ENCODE peak calls at places on chromosomes 6 and 20, in ten cellular contexts. G, Z, W, K, U, J, L, A, I and R are unnamed samples. For H3K9me3, the result is how much of the 10 kb centered on the place peaks cover.

GRCh38 chr6:169590376-169590939 is 111.4 kb downstream of the WDR27 start:
- DNase-seq in W (no peak), I (no peak), A (no peak), U (peak), Z (no peak), G (no peak), J (no peak), K (no peak), L (no peak), R (no peak)

GRCh38 chr6:112183271-112183671 is 71.1 kb downstream of the LAMA4 start:
- DNase-seq in L (no peak), J (no peak), Z (no peak), U (no peak), W (no peak), G (no peak), K (no peak), I (no peak), A (no peak), R (no peak)

GRCh38 chr20:60863548-60863947 is 388.5 kb upstream of the CDH4 start:
- DNase-seq in G (no peak), Z (no peak), W (no peak), I (no peak), K (no peak), L (no peak), J (no peak), U (no peak), A (no peak), R (no peak)

GRCh38 chr6:110814488-110815259 is 595 bp downstream of the CDK19 start:
- DNase-seq in I (peak), J (peak), K (peak), Z (peak), W (peak), G (peak), L (peak), U (peak), A (no peak), R (peak)

GRCh38 chr6:38714239-38715015 is 684 bp upstream of the DNAH8 start:
- DNase-seq in A (no peak), Z (no peak), J (no peak), L (no peak), W (no peak), I (no peak), G (no peak), K (no peak), U (no peak), R (no peak)

GRCh38 chr20:57428611-57429496 is 37.7 kb downstream of the RBM38 start:
- DNase-seq in U (no peak), Z (no peak), L (no peak), A (no peak), G (no peak), I (no peak), J (no peak), K (no peak), W (peak), R (no peak)

GRCh38 chr6:41815587-41815986 is 28.1 kb downstream of the TOMM6 start:
- DNase-seq in I (peak), K (no peak), Z (no peak), L (no peak), W (no peak), A (no peak), J (no peak), U (no peak), G (no peak), R (no peak)

GRCh38 chr6:94367316-94367715 is 948.0 kb upstream of the EPHA7 start:
- DNase-seq in A (no peak), G (no peak), U (no peak), J (no peak), W (no peak), Z (no peak), L (no peak), I (no peak), K (no peak), R (no peak)

GRCh38 chr20:24964518-24964838 is 15.4 kb downstream of the CST7 start:
- DNase-seq in L (no peak), A (no peak), I (no peak), G (no peak), K (no peak), Z (no peak), J (no peak), U (no peak), W (no peak), R (no peak)

GRCh38 chr6:134814076-134814709 is 135.7 kb downstream of the ALDH8A1 start:
- DNase-seq in G (no peak), I (peak), L (no peak), U (no peak), K (peak), J (no peak), Z (no peak), W (no peak), A (no peak), R (no peak)

GRCh38 chr6:11919771-11920440 is 92.2 kb upstream of the HIVEP1 start:
- DNase-seq in I (no peak), K (peak), U (no peak), W (no peak), G (no peak), A (no peak), L (no peak), Z (no peak), J (no peak), R (no peak)

GRCh38 chr6:166498661-166499349 is 87.7 kb downstream of the RAMACL start:
- DNase-seq in U (no peak), W (no peak), G (no peak), J (no peak), I (no peak), Z (no peak), L (no peak), K (no peak), A (no peak), R (no peak)

GRCh38 chr6:138724015-138724414 is 49.6 kb upstream of the CCDC28A start:
- DNase-seq in G (no peak), U (peak), K (no peak), A (no peak), I (no peak), Z (peak), L (no peak), W (peak), J (peak), R (no peak)

GRCh38 chr6:31713991-31714684 is 1.0 kb upstream of the LY6G6D start:
- DNase-seq in U (peak), A (no peak), I (no peak), L (no peak), W (no peak), K (no peak), Z (no peak), J (no peak), G (no peak), R (no peak)

GRCh38 chr20:48698507-48699267 is 129.1 kb downstream of the PREX1 start:
- DNase-seq in G (no peak), A (no peak), L (no peak), K (no peak), W (no peak), J (peak), Z (no peak), U (no peak), I (no peak), R (no peak)

GRCh38 chr6:158475344-158476302 is 84.3 kb upstream of the TMEM181 start:
- DNase-seq in U (peak), L (no peak), G (no peak), Z (no peak), W (no peak), K (peak), A (no peak), J (no peak), I (no peak), R (no peak)

GRCh38 chr20:24843443-24843715 is 105.7 kb upstream of the CST7 start:
- DNase-seq in U (no peak), A (no peak), Z (no peak), J (no peak), K (no peak), L (no peak), G (no peak), I (no peak), W (no peak), R (no peak)

GRCh38 chr6:40138273-40138720 is 204.0 kb upstream of the MOCS1 start:
- DNase-seq in Z (no peak), G (no peak), I (no peak), U (peak), J (no peak), K (no peak), W (no peak), A (no peak), L (no peak), R (no peak)

GRCh38 chr20:58714340-58714922 is 21.8 kb downstream of the NPEPL1 start:
- DNase-seq in I (no peak), J (no peak), G (no peak), A (no peak), K (no peak), U (peak), W (no peak), L (peak), Z (no peak), R (no peak)

GRCh38 chr6:5981274-5982026 is 25.3 kb downstream of the NRN1 start:
- DNase-seq in I (peak), W (no peak), A (no peak), J (no peak), K (peak), Z (no peak), G (no peak), U (no peak), L (no peak), R (no peak)

GRCh38 chr6:125597411-125598253 is 151.8 kb upstream of the HEY2 start:
- DNase-seq in A (no peak), J (no peak), L (no peak), Z (peak), I (no peak), G (no peak), K (peak), U (peak), W (peak), R (no peak)

GRCh38 chr6:150417899-150418824 is 49.4 kb downstream of the IYD start:
- DNase-seq in I (peak), U (peak), W (no peak), Z (no peak), L (no peak), G (peak), J (no peak), A (no peak), K (peak), R (no peak)

GRCh38 chr20:50810842-50811241 is 16.0 kb downstream of the BCAS4 start:
- DNase-seq in I (no peak), G (no peak), L (no peak), Z (no peak), A (no peak), K (no peak), U (no peak), J (no peak), W (no peak), R (no peak)

GRCh38 chr20:59955131-59955796 is 3.0 kb upstream of the CDH26 start:
- DNase-seq in A (no peak), U (no peak), J (no peak), G (no peak), I (no peak), W (no peak), Z (no peak), K (peak), L (no peak), R (no peak)

GRCh38 chr6:138944412-138944811 is 43.6 kb downstream of the REPS1 start:
- DNase-seq in A (no peak), J (no peak), W (no peak), K (peak), I (peak), L (no peak), G (peak), U (no peak), Z (no peak), R (no peak)

GRCh38 chr6:143673638-143674037 is 4.1 kb upstream of the PHACTR2 start:
- DNase-seq in G (no peak), J (no peak), A (no peak), Z (no peak), I (peak), W (peak), U (peak), K (peak), L (no peak), R (no peak)

GRCh38 chr20:58109126-58109880 is 119.2 kb downstream of the ANKRD60 start:
- DNase-seq in K (peak), J (no peak), U (no peak), A (no peak), W (no peak), G (no peak), I (peak), Z (no peak), L (peak), R (no peak)

GRCh38 chr6:35181933-35182612 is 31.7 kb upstream of the SCUBE3 start:
- DNase-seq in U (peak), Z (peak), G (no peak), I (peak), L (no peak), J (peak), W (peak), A (peak), K (peak), R (no peak)

GRCh38 chr20:9241232-9241692 is 172.4 kb downstream of the PLCB4 start:
- DNase-seq in J (no peak), K (peak), G (no peak), L (no peak), Z (no peak), W (no peak), I (peak), A (no peak), U (peak), R (no peak)

GRCh38 chr20:2331901-2332565 is 36.2 kb downstream of the TGM3 start:
- DNase-seq in L (no peak), G (no peak), Z (no peak), U (no peak), A (no peak), W (no peak), J (no peak), K (no peak), I (no peak), R (no peak)

GRCh38 chr20:35641743-35642142 is 23.0 kb downstream of the CPNE1 start:
- DNase-seq in J (no peak), I (no peak), G (no peak), K (no peak), U (no peak), W (no peak), Z (no peak), L (no peak), A (no peak), R (no peak)

GRCh38 chr6:3797231-3798200 is 46.0 kb upstream of the PXDC1 start:
- DNase-seq in A (no peak), W (no peak), L (no peak), I (peak), J (no peak), U (no peak), Z (no peak), K (peak), G (no peak), R (no peak)

GRCh38 chr6:41032830-41033229 is 6.2 kb downstream of the UNC5CL start:
- DNase-seq in U (no peak), I (no peak), J (no peak), Z (no peak), G (no peak), L (no peak), K (no peak), W (no peak), A (no peak), R (no peak)

GRCh38 chr6:139533573-139534471 is 159.4 kb upstream of the CITED2 start:
- DNase-seq in Z (no peak), L (no peak), G (no peak), J (no peak), W (peak), U (peak), I (no peak), K (peak), A (no peak), R (no peak)

GRCh38 chr20:62938105-62938888 is at the start of gene GID8:
- DNase-seq in K (peak), I (peak), W (peak), A (no peak), U (peak), Z (peak), L (no peak), J (no peak), G (peak), R (no peak)

GRCh38 chr20:44728835-44729342 is 13.7 kb downstream of the CCN5 start:
- DNase-seq in W (peak), K (peak), G (no peak), Z (peak), U (no peak), L (no peak), J (peak), I (peak), A (no peak), R (no peak)

GRCh38 chr6:139757766-139758655 is 383.6 kb upstream of the CITED2 start:
- DNase-seq in J (no peak), K (peak), U (no peak), L (no peak), G (no peak), Z (no peak), A (no peak), W (no peak), I (no peak), R (no peak)

GRCh38 chr6:166566026-166567011 is 20.2 kb downstream of the RAMACL start:
- DNase-seq in L (no peak), J (no peak), A (no peak), I (no peak), W (no peak), G (no peak), K (no peak), Z (no peak), U (no peak), R (no peak)

GRCh38 chr6:166739655-166740318 is 112.7 kb upstream of the RPS6KA2 start:
- DNase-seq in J (no peak), W (no peak), G (no peak), Z (no peak), L (no peak), K (no peak), U (no peak), I (peak), A (no peak), R (no peak)

GRCh38 chr6:133218831-133219230 is 22.3 kb upstream of the EYA4 start:
- DNase-seq in I (peak), G (no peak), L (no peak), W (no peak), Z (no peak), U (no peak), J (no peak), K (no peak), A (no peak), R (no peak)

DNA sequence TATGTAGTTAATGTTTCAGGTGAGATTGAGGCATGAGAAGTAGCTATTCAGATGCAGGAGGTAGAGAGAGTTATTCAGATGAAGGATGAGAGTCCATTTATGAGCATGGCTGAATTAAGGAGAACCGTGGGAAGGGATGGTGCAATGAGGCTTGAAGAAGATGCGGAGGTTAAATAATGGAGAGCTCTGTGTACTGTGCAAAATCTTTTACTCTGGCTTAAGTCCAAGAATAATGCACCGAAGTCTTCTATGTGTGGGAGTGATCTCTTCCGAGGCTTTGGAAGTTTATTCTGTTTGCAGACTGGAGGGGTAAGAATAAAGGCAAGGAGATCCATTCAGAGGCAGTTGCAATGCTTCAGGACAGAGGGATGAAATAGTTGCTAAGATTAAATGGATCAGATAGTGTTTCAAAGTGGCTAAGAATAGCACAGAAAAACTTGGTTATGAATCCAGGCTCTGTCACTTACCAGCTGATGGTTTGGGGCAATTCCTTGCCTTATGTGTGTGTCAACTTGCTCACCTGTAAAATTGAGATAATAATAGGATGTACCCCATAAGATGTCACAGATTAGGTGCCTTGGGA is 467.1 kb downstream of the HDGFL1 start:
- DNase-seq in L (no peak), K (no peak), I (no peak), A (no peak), W (no peak), Z (no peak), J (no peak), G (no peak), U (no peak), R (no peak)
- H3K9me3 ChIP-seq in L (under half), K (under half), I (under half), A (under half), W (under half), Z (under half), J (under half), G (under half), U (under half), R (under half)

GRCh38 chr6:75935473-75935793 is 137.0 kb downstream of the IMPG1 start:
- DNase-seq in K (no peak), U (no peak), J (no peak), L (no peak), G (no peak), A (no peak), Z (no peak), I (no peak), W (no peak), R (no peak)

GRCh38 chr6:75940558-75940957 is 131.9 kb downstream of the IMPG1 start:
- DNase-seq in I (no peak), W (no peak), L (no peak), J (no peak), U (no peak), Z (no peak), G (no peak), K (no peak), A (no peak), R (no peak)

GRCh38 chr6:75933387-75933975 is 139.0 kb downstream of the IMPG1 start:
- DNase-seq in L (no peak), U (no peak), J (no peak), K (no peak), W (no peak), I (no peak), Z (no peak), A (no peak), G (no peak), R (no peak)

GRCh38 chr6:75934643-75935472 is 137.6 kb downstream of the IMPG1 start:
- DNase-seq in W (no peak), L (no peak), Z (peak), G (no peak), I (peak), J (no peak), A (peak), U (peak), K (peak), R (no peak)

DNA sequence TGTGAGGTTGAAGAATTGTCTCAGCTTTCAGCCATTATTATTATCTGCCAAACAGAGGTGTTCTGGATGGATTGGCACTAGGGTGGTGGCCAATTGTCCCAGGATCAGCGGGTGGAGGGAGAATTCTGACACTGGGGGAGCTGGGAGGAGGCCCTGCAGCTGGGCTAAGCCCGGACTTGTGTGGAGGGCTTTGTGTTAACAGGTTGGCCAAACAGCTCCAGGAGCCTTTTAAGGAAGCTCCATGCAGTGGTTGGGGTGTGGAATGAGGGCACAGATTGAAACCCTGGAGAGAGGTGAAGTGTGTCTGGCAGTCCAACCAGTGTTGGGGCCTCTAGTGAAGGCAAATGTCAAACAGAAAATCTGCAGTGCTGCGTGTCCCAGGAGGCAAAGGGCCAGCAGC is 135.8 kb downstream of the IMPG1 start:
- DNase-seq in A (no peak), L (no peak), Z (no peak), I (no peak), U (no peak), G (no peak), J (no peak), W (no peak), K (no peak), R (no peak)
- H3K9me3 ChIP-seq in A (under half), L (under half), Z (under half), I (under half), U (under half), G (under half), J (under half), W (under half), K (under half), R (under half)

GRCh38 chr6:137208279-137208678 is 10.9 kb downstream of the IFNGR1 start:
- DNase-seq in K (no peak), Z (no peak), U (no peak), L (no peak), G (no peak), I (no peak), J (no peak), A (no peak), W (no peak), R (no peak)
- H3K9me3 ChIP-seq in K (under half), Z (under half), U (under half), L (under half), G (under half), I (under half), J (under half), A (under half), W (under half), R (under half)

GRCh38 chr6:9200712-9201111 is 765.4 kb upstream of the SLC35B3 start:
- DNase-seq in G (no peak), Z (no peak), K (no peak), A (no peak), U (no peak), J (no peak), L (no peak), W (no peak), I (no peak), R (no peak)
- H3K9me3 ChIP-seq in G (under half), Z (under half), K (under half), A (under half), U (under half), J (under half), L (under half), W (under half), I (under half), R (under half)